ENCODE peak calls at places on chromosome 18, in ten cellular contexts. One of them, this sample, is unnamed.

GRCh38 chr18:50590625-50591024 is 30.7 kb downstream of the MAPK4 start:
- DNase-seq in heart right ventricle: no peak
- DNase-seq in amygdala: no peak
- DNase-seq in PC-9: no peak
- DNase-seq in DMS153: peak
- DNase-seq in activated naive CD8-positive, alpha-beta T cell treated with anti-CD3 and anti-CD28 coated beads, Interleukin-2, amount 10 ng/mL, durations not matched to agents 7 days and 5 days: no peak
- DNase-seq in activated effector memory CD4-positive, alpha-beta T cell treated with anti-CD3 and anti-CD28 coated beads, Interleukin-2, amount 50 U/mL, for 16 hours: no peak
- DNase-seq in NCI-H1930: no peak
- DNase-seq in thyroid gland: no peak
- DNase-seq in transverse colon: no peak
- DNase-seq in this sample: no peak

GRCh38 chr18:28584726-28585125 is 407.8 kb upstream of the CDH2 start:
- DNase-seq in heart right ventricle: no peak
- DNase-seq in amygdala: no peak
- DNase-seq in PC-9: no peak
- DNase-seq in DMS153: no peak
- DNase-seq in activated naive CD8-positive, alpha-beta T cell treated with anti-CD3 and anti-CD28 coated beads, Interleukin-2, amount 10 ng/mL, durations not matched to agents 7 days and 5 days: no peak
- DNase-seq in activated effector memory CD4-positive, alpha-beta T cell treated with anti-CD3 and anti-CD28 coated beads, Interleukin-2, amount 50 U/mL, for 16 hours: no peak
- DNase-seq in NCI-H1930: no peak
- DNase-seq in thyroid gland: no peak
- DNase-seq in transverse colon: no peak
- DNase-seq in this sample: no peak

GRCh38 chr18:2805970-2806943 is 40.5 kb upstream of the EMILIN2 start:
- DNase-seq in heart right ventricle: no peak
- DNase-seq in amygdala: no peak
- DNase-seq in PC-9: no peak
- DNase-seq in DMS153: no peak
- DNase-seq in activated naive CD8-positive, alpha-beta T cell treated with anti-CD3 and anti-CD28 coated beads, Interleukin-2, amount 10 ng/mL, durations not matched to agents 7 days and 5 days: no peak
- DNase-seq in activated effector memory CD4-positive, alpha-beta T cell treated with anti-CD3 and anti-CD28 coated beads, Interleukin-2, amount 50 U/mL, for 16 hours: no peak
- DNase-seq in NCI-H1930: no peak
- DNase-seq in thyroid gland: no peak
- DNase-seq in transverse colon: no peak
- DNase-seq in this sample: no peak

GRCh38 chr18:26089247-26090129 is 925 bp downstream of the SS18 start:
- DNase-seq in heart right ventricle: no peak
- DNase-seq in amygdala: peak
- DNase-seq in PC-9: no peak
- DNase-seq in DMS153: no peak
- DNase-seq in activated naive CD8-positive, alpha-beta T cell treated with anti-CD3 and anti-CD28 coated beads, Interleukin-2, amount 10 ng/mL, durations not matched to agents 7 days and 5 days: no peak
- DNase-seq in activated effector memory CD4-positive, alpha-beta T cell treated with anti-CD3 and anti-CD28 coated beads, Interleukin-2, amount 50 U/mL, for 16 hours: no peak
- DNase-seq in NCI-H1930: no peak
- DNase-seq in thyroid gland: no peak
- DNase-seq in transverse colon: no peak
- DNase-seq in this sample: no peak

GRCh38 chr18:22210331-22210754 is 41.0 kb downstream of the GATA6 start:
- DNase-seq in heart right ventricle: no peak
- DNase-seq in amygdala: no peak
- DNase-seq in PC-9: no peak
- DNase-seq in DMS153: no peak
- DNase-seq in activated naive CD8-positive, alpha-beta T cell treated with anti-CD3 and anti-CD28 coated beads, Interleukin-2, amount 10 ng/mL, durations not matched to agents 7 days and 5 days: no peak
- DNase-seq in activated effector memory CD4-positive, alpha-beta T cell treated with anti-CD3 and anti-CD28 coated beads, Interleukin-2, amount 50 U/mL, for 16 hours: no peak
- DNase-seq in NCI-H1930: no peak
- DNase-seq in thyroid gland: no peak
- DNase-seq in transverse colon: no peak
- DNase-seq in this sample: no peak

GRCh38 chr18:47323158-47323557 is 71.7 kb upstream of the SKOR2 start:
- DNase-seq in heart right ventricle: no peak
- DNase-seq in amygdala: no peak
- DNase-seq in PC-9: no peak
- DNase-seq in DMS153: no peak
- DNase-seq in activated naive CD8-positive, alpha-beta T cell treated with anti-CD3 and anti-CD28 coated beads, Interleukin-2, amount 10 ng/mL, durations not matched to agents 7 days and 5 days: no peak
- DNase-seq in activated effector memory CD4-positive, alpha-beta T cell treated with anti-CD3 and anti-CD28 coated beads, Interleukin-2, amount 50 U/mL, for 16 hours: no peak
- DNase-seq in NCI-H1930: no peak
- DNase-seq in thyroid gland: no peak
- DNase-seq in transverse colon: no peak
- DNase-seq in this sample: no peak

GRCh38 chr18:9720327-9720726 is 12.2 kb downstream of the RAB31 start:
- DNase-seq in heart right ventricle: no peak
- DNase-seq in amygdala: no peak
- DNase-seq in PC-9: no peak
- DNase-seq in DMS153: no peak
- DNase-seq in activated naive CD8-positive, alpha-beta T cell treated with anti-CD3 and anti-CD28 coated beads, Interleukin-2, amount 10 ng/mL, durations not matched to agents 7 days and 5 days: no peak
- DNase-seq in activated effector memory CD4-positive, alpha-beta T cell treated with anti-CD3 and anti-CD28 coated beads, Interleukin-2, amount 50 U/mL, for 16 hours: no peak
- DNase-seq in NCI-H1930: no peak
- DNase-seq in thyroid gland: no peak
- DNase-seq in transverse colon: no peak
- DNase-seq in this sample: no peak

GRCh38 chr18:75478996-75479870 is 51.7 kb upstream of the SMIM21 start:
- DNase-seq in heart right ventricle: no peak
- DNase-seq in amygdala: no peak
- DNase-seq in PC-9: no peak
- DNase-seq in DMS153: no peak
- DNase-seq in activated naive CD8-positive, alpha-beta T cell treated with anti-CD3 and anti-CD28 coated beads, Interleukin-2, amount 10 ng/mL, durations not matched to agents 7 days and 5 days: no peak
- DNase-seq in activated effector memory CD4-positive, alpha-beta T cell treated with anti-CD3 and anti-CD28 coated beads, Interleukin-2, amount 50 U/mL, for 16 hours: no peak
- DNase-seq in NCI-H1930: peak
- DNase-seq in thyroid gland: no peak
- DNase-seq in transverse colon: no peak
- DNase-seq in this sample: no peak

GRCh38 chr18:67583621-67584020 is 67.1 kb upstream of the DSEL start:
- DNase-seq in heart right ventricle: no peak
- DNase-seq in amygdala: no peak
- DNase-seq in PC-9: no peak
- DNase-seq in DMS153: no peak
- DNase-seq in activated naive CD8-positive, alpha-beta T cell treated with anti-CD3 and anti-CD28 coated beads, Interleukin-2, amount 10 ng/mL, durations not matched to agents 7 days and 5 days: no peak
- DNase-seq in activated effector memory CD4-positive, alpha-beta T cell treated with anti-CD3 and anti-CD28 coated beads, Interleukin-2, amount 50 U/mL, for 16 hours: no peak
- DNase-seq in NCI-H1930: no peak
- DNase-seq in thyroid gland: no peak
- DNase-seq in transverse colon: no peak
- DNase-seq in this sample: no peak

GRCh38 chr18:8695932-8696510 is 9.3 kb upstream of the MTCL1 start:
- DNase-seq in heart right ventricle: no peak
- DNase-seq in amygdala: no peak
- DNase-seq in PC-9: no peak
- DNase-seq in DMS153: no peak
- DNase-seq in activated naive CD8-positive, alpha-beta T cell treated with anti-CD3 and anti-CD28 coated beads, Interleukin-2, amount 10 ng/mL, durations not matched to agents 7 days and 5 days: no peak
- DNase-seq in activated effector memory CD4-positive, alpha-beta T cell treated with anti-CD3 and anti-CD28 coated beads, Interleukin-2, amount 50 U/mL, for 16 hours: no peak
- DNase-seq in NCI-H1930: no peak
- DNase-seq in thyroid gland: no peak
- DNase-seq in transverse colon: no peak
- DNase-seq in this sample: no peak

GRCh38 chr18:7814754-7815315 is 247.7 kb downstream of the PTPRM start:
- DNase-seq in heart right ventricle: no peak
- DNase-seq in amygdala: no peak
- DNase-seq in PC-9: no peak
- DNase-seq in DMS153: no peak
- DNase-seq in activated naive CD8-positive, alpha-beta T cell treated with anti-CD3 and anti-CD28 coated beads, Interleukin-2, amount 10 ng/mL, durations not matched to agents 7 days and 5 days: no peak
- DNase-seq in activated effector memory CD4-positive, alpha-beta T cell treated with anti-CD3 and anti-CD28 coated beads, Interleukin-2, amount 50 U/mL, for 16 hours: no peak
- DNase-seq in NCI-H1930: no peak
- DNase-seq in thyroid gland: no peak
- DNase-seq in transverse colon: no peak
- DNase-seq in this sample: no peak

GRCh38 chr18:68241881-68242280 is 473.0 kb downstream of the TMX3 start:
- DNase-seq in heart right ventricle: no peak
- DNase-seq in amygdala: no peak
- DNase-seq in PC-9: no peak
- DNase-seq in DMS153: no peak
- DNase-seq in activated naive CD8-positive, alpha-beta T cell treated with anti-CD3 and anti-CD28 coated beads, Interleukin-2, amount 10 ng/mL, durations not matched to agents 7 days and 5 days: no peak
- DNase-seq in activated effector memory CD4-positive, alpha-beta T cell treated with anti-CD3 and anti-CD28 coated beads, Interleukin-2, amount 50 U/mL, for 16 hours: no peak
- DNase-seq in NCI-H1930: no peak
- DNase-seq in thyroid gland: no peak
- DNase-seq in transverse colon: no peak
- DNase-seq in this sample: no peak

GRCh38 chr18:49691177-49691608 is 122.1 kb downstream of the ACAA2 start:
- DNase-seq in heart right ventricle: no peak
- DNase-seq in amygdala: no peak
- DNase-seq in PC-9: peak
- DNase-seq in DMS153: no peak
- DNase-seq in activated naive CD8-positive, alpha-beta T cell treated with anti-CD3 and anti-CD28 coated beads, Interleukin-2, amount 10 ng/mL, durations not matched to agents 7 days and 5 days: no peak
- DNase-seq in activated effector memory CD4-positive, alpha-beta T cell treated with anti-CD3 and anti-CD28 coated beads, Interleukin-2, amount 50 U/mL, for 16 hours: no peak
- DNase-seq in NCI-H1930: no peak
- DNase-seq in thyroid gland: peak
- DNase-seq in transverse colon: no peak
- DNase-seq in this sample: no peak

GRCh38 chr18:34809697-34810096 is 99.6 kb downstream of the DTNA start:
- DNase-seq in heart right ventricle: peak
- DNase-seq in amygdala: no peak
- DNase-seq in PC-9: no peak
- DNase-seq in DMS153: peak
- DNase-seq in activated naive CD8-positive, alpha-beta T cell treated with anti-CD3 and anti-CD28 coated beads, Interleukin-2, amount 10 ng/mL, durations not matched to agents 7 days and 5 days: no peak
- DNase-seq in activated effector memory CD4-positive, alpha-beta T cell treated with anti-CD3 and anti-CD28 coated beads, Interleukin-2, amount 50 U/mL, for 16 hours: no peak
- DNase-seq in NCI-H1930: peak
- DNase-seq in thyroid gland: peak
- DNase-seq in transverse colon: peak
- DNase-seq in this sample: peak

GRCh38 chr18:67977067-67977616 is 460.6 kb upstream of the DSEL start:
- DNase-seq in heart right ventricle: no peak
- DNase-seq in amygdala: no peak
- DNase-seq in PC-9: no peak
- DNase-seq in DMS153: no peak
- DNase-seq in activated naive CD8-positive, alpha-beta T cell treated with anti-CD3 and anti-CD28 coated beads, Interleukin-2, amount 10 ng/mL, durations not matched to agents 7 days and 5 days: no peak
- DNase-seq in activated effector memory CD4-positive, alpha-beta T cell treated with anti-CD3 and anti-CD28 coated beads, Interleukin-2, amount 50 U/mL, for 16 hours: no peak
- DNase-seq in NCI-H1930: no peak
- DNase-seq in thyroid gland: peak
- DNase-seq in transverse colon: no peak
- DNase-seq in this sample: no peak

GRCh38 chr18:79902075-79902474 is 49.4 kb downstream of the SLC66A2 start:
- DNase-seq in heart right ventricle: no peak
- DNase-seq in amygdala: no peak
- DNase-seq in PC-9: no peak
- DNase-seq in DMS153: no peak
- DNase-seq in activated naive CD8-positive, alpha-beta T cell treated with anti-CD3 and anti-CD28 coated beads, Interleukin-2, amount 10 ng/mL, durations not matched to agents 7 days and 5 days: peak
- DNase-seq in activated effector memory CD4-positive, alpha-beta T cell treated with anti-CD3 and anti-CD28 coated beads, Interleukin-2, amount 50 U/mL, for 16 hours: no peak
- DNase-seq in NCI-H1930: no peak
- DNase-seq in thyroid gland: no peak
- DNase-seq in transverse colon: peak
- DNase-seq in this sample: no peak

GRCh38 chr18:56282234-56283104 is 355.9 kb downstream of the TXNL1 start:
- DNase-seq in heart right ventricle: no peak
- DNase-seq in amygdala: no peak
- DNase-seq in PC-9: no peak
- DNase-seq in DMS153: no peak
- DNase-seq in activated naive CD8-positive, alpha-beta T cell treated with anti-CD3 and anti-CD28 coated beads, Interleukin-2, amount 10 ng/mL, durations not matched to agents 7 days and 5 days: no peak
- DNase-seq in activated effector memory CD4-positive, alpha-beta T cell treated with anti-CD3 and anti-CD28 coated beads, Interleukin-2, amount 50 U/mL, for 16 hours: no peak
- DNase-seq in NCI-H1930: no peak
- DNase-seq in thyroid gland: no peak
- DNase-seq in transverse colon: no peak
- DNase-seq in this sample: no peak

GRCh38 chr18:35999925-36000324 is 27.4 kb downstream of the RMP24 start:
- DNase-seq in heart right ventricle: no peak
- DNase-seq in amygdala: no peak
- DNase-seq in PC-9: no peak
- DNase-seq in DMS153: no peak
- DNase-seq in activated naive CD8-positive, alpha-beta T cell treated with anti-CD3 and anti-CD28 coated beads, Interleukin-2, amount 10 ng/mL, durations not matched to agents 7 days and 5 days: no peak
- DNase-seq in activated effector memory CD4-positive, alpha-beta T cell treated with anti-CD3 and anti-CD28 coated beads, Interleukin-2, amount 50 U/mL, for 16 hours: no peak
- DNase-seq in NCI-H1930: no peak
- DNase-seq in thyroid gland: no peak
- DNase-seq in transverse colon: no peak
- DNase-seq in this sample: no peak

GRCh38 chr18:47602273-47602897 is 328.1 kb downstream of the SMAD2 start:
- DNase-seq in heart right ventricle: no peak
- DNase-seq in amygdala: no peak
- DNase-seq in PC-9: no peak
- DNase-seq in DMS153: no peak
- DNase-seq in activated naive CD8-positive, alpha-beta T cell treated with anti-CD3 and anti-CD28 coated beads, Interleukin-2, amount 10 ng/mL, durations not matched to agents 7 days and 5 days: no peak
- DNase-seq in activated effector memory CD4-positive, alpha-beta T cell treated with anti-CD3 and anti-CD28 coated beads, Interleukin-2, amount 50 U/mL, for 16 hours: no peak
- DNase-seq in NCI-H1930: no peak
- DNase-seq in thyroid gland: no peak
- DNase-seq in transverse colon: no peak
- DNase-seq in this sample: no peak

GRCh38 chr18:24364177-24364576 is 33.4 kb downstream of the OSBPL1A start:
- DNase-seq in heart right ventricle: no peak
- DNase-seq in amygdala: no peak
- DNase-seq in PC-9: no peak
- DNase-seq in DMS153: no peak
- DNase-seq in activated naive CD8-positive, alpha-beta T cell treated with anti-CD3 and anti-CD28 coated beads, Interleukin-2, amount 10 ng/mL, durations not matched to agents 7 days and 5 days: no peak
- DNase-seq in activated effector memory CD4-positive, alpha-beta T cell treated with anti-CD3 and anti-CD28 coated beads, Interleukin-2, amount 50 U/mL, for 16 hours: no peak
- DNase-seq in NCI-H1930: no peak
- DNase-seq in thyroid gland: no peak
- DNase-seq in transverse colon: no peak
- DNase-seq in this sample: no peak

GRCh38 chr18:21634588-21635199 is 22.6 kb downstream of the SNRPD1 start:
- DNase-seq in heart right ventricle: no peak
- DNase-seq in amygdala: no peak
- DNase-seq in PC-9: no peak
- DNase-seq in DMS153: no peak
- DNase-seq in activated naive CD8-positive, alpha-beta T cell treated with anti-CD3 and anti-CD28 coated beads, Interleukin-2, amount 10 ng/mL, durations not matched to agents 7 days and 5 days: no peak
- DNase-seq in activated effector memory CD4-positive, alpha-beta T cell treated with anti-CD3 and anti-CD28 coated beads, Interleukin-2, amount 50 U/mL, for 16 hours: no peak
- DNase-seq in NCI-H1930: no peak
- DNase-seq in thyroid gland: no peak
- DNase-seq in transverse colon: no peak
- DNase-seq in this sample: no peak

GRCh38 chr18:22034276-22034675 is 135.1 kb upstream of the GATA6 start:
- DNase-seq in heart right ventricle: no peak
- DNase-seq in amygdala: no peak
- DNase-seq in PC-9: no peak
- DNase-seq in DMS153: no peak
- DNase-seq in activated naive CD8-positive, alpha-beta T cell treated with anti-CD3 and anti-CD28 coated beads, Interleukin-2, amount 10 ng/mL, durations not matched to agents 7 days and 5 days: no peak
- DNase-seq in activated effector memory CD4-positive, alpha-beta T cell treated with anti-CD3 and anti-CD28 coated beads, Interleukin-2, amount 50 U/mL, for 16 hours: no peak
- DNase-seq in NCI-H1930: no peak
- DNase-seq in thyroid gland: no peak
- DNase-seq in transverse colon: no peak
- DNase-seq in this sample: no peak

GRCh38 chr18:32152705-32153448 is 37.0 kb upstream of the MEP1B start:
- DNase-seq in heart right ventricle: no peak
- DNase-seq in amygdala: no peak
- DNase-seq in PC-9: no peak
- DNase-seq in DMS153: no peak
- DNase-seq in activated naive CD8-positive, alpha-beta T cell treated with anti-CD3 and anti-CD28 coated beads, Interleukin-2, amount 10 ng/mL, durations not matched to agents 7 days and 5 days: no peak
- DNase-seq in activated effector memory CD4-positive, alpha-beta T cell treated with anti-CD3 and anti-CD28 coated beads, Interleukin-2, amount 50 U/mL, for 16 hours: no peak
- DNase-seq in NCI-H1930: no peak
- DNase-seq in thyroid gland: no peak
- DNase-seq in transverse colon: no peak
- DNase-seq in this sample: no peak

GRCh38 chr18:61833387-61833786 is 59.4 kb downstream of the RNF152 start:
- DNase-seq in heart right ventricle: no peak
- DNase-seq in amygdala: no peak
- DNase-seq in PC-9: no peak
- DNase-seq in DMS153: peak
- DNase-seq in activated naive CD8-positive, alpha-beta T cell treated with anti-CD3 and anti-CD28 coated beads, Interleukin-2, amount 10 ng/mL, durations not matched to agents 7 days and 5 days: no peak
- DNase-seq in activated effector memory CD4-positive, alpha-beta T cell treated with anti-CD3 and anti-CD28 coated beads, Interleukin-2, amount 50 U/mL, for 16 hours: no peak
- DNase-seq in NCI-H1930: no peak
- DNase-seq in thyroid gland: no peak
- DNase-seq in transverse colon: no peak
- DNase-seq in this sample: no peak

GRCh38 chr18:57784034-57784815 is 18.9 kb downstream of the ATP8B1 start:
- DNase-seq in heart right ventricle: no peak
- DNase-seq in amygdala: no peak
- DNase-seq in PC-9: peak
- DNase-seq in DMS153: no peak
- DNase-seq in activated naive CD8-positive, alpha-beta T cell treated with anti-CD3 and anti-CD28 coated beads, Interleukin-2, amount 10 ng/mL, durations not matched to agents 7 days and 5 days: no peak
- DNase-seq in activated effector memory CD4-positive, alpha-beta T cell treated with anti-CD3 and anti-CD28 coated beads, Interleukin-2, amount 50 U/mL, for 16 hours: peak
- DNase-seq in NCI-H1930: no peak
- DNase-seq in thyroid gland: peak
- DNase-seq in transverse colon: no peak
- DNase-seq in this sample: no peak

GRCh38 chr18:64260810-64261209 is 111.9 kb upstream of the LINC00305 start:
- DNase-seq in heart right ventricle: no peak
- DNase-seq in amygdala: no peak
- DNase-seq in PC-9: no peak
- DNase-seq in DMS153: no peak
- DNase-seq in activated naive CD8-positive, alpha-beta T cell treated with anti-CD3 and anti-CD28 coated beads, Interleukin-2, amount 10 ng/mL, durations not matched to agents 7 days and 5 days: no peak
- DNase-seq in activated effector memory CD4-positive, alpha-beta T cell treated with anti-CD3 and anti-CD28 coated beads, Interleukin-2, amount 50 U/mL, for 16 hours: no peak
- DNase-seq in NCI-H1930: no peak
- DNase-seq in thyroid gland: no peak
- DNase-seq in transverse colon: no peak
- DNase-seq in this sample: no peak

GRCh38 chr18:3444954-3445353 is 5.0 kb upstream of the TGIF1 start:
- DNase-seq in heart right ventricle: no peak
- DNase-seq in amygdala: no peak
- DNase-seq in PC-9: no peak
- DNase-seq in DMS153: no peak
- DNase-seq in activated naive CD8-positive, alpha-beta T cell treated with anti-CD3 and anti-CD28 coated beads, Interleukin-2, amount 10 ng/mL, durations not matched to agents 7 days and 5 days: no peak
- DNase-seq in activated effector memory CD4-positive, alpha-beta T cell treated with anti-CD3 and anti-CD28 coated beads, Interleukin-2, amount 50 U/mL, for 16 hours: no peak
- DNase-seq in NCI-H1930: no peak
- DNase-seq in thyroid gland: no peak
- DNase-seq in transverse colon: no peak
- DNase-seq in this sample: no peak

GRCh38 chr18:73733376-73733775 is 414.3 kb downstream of the FBXO15 start:
- DNase-seq in heart right ventricle: no peak
- DNase-seq in amygdala: no peak
- DNase-seq in PC-9: no peak
- DNase-seq in DMS153: no peak
- DNase-seq in activated naive CD8-positive, alpha-beta T cell treated with anti-CD3 and anti-CD28 coated beads, Interleukin-2, amount 10 ng/mL, durations not matched to agents 7 days and 5 days: no peak
- DNase-seq in activated effector memory CD4-positive, alpha-beta T cell treated with anti-CD3 and anti-CD28 coated beads, Interleukin-2, amount 50 U/mL, for 16 hours: no peak
- DNase-seq in NCI-H1930: no peak
- DNase-seq in thyroid gland: no peak
- DNase-seq in transverse colon: no peak
- DNase-seq in this sample: no peak

This sample was measured in sciatic nerve.